ENCODE peak calls at places on chromosomes 7 and 10, in six cellular contexts. B is fibroblast of lung, D is PC-9, G is GM23248, U is OCI-LY7, R is HCT116. A is an unnamed sample.

GRCh38 chr10:31864834-31865518 is 63.7 kb downstream of the ARHGAP12 start:
- DNase-seq in B (peak), D (no peak), G (peak), U (no peak), R (no peak), A (no peak)

GRCh38 chr7:75711634-75712494 is 26.9 kb downstream of the HIP1 start:
- DNase-seq in B (peak), D (no peak), G (peak), U (peak), R (no peak), A (no peak)

GRCh38 chr7:137454169-137455166 is 110.9 kb upstream of the PTN start:
- DNase-seq in B (peak), D (peak), G (peak), U (peak), R (no peak), A (peak)

GRCh38 chr10:621981-622740 is 67.3 kb downstream of the DIP2C start:
- DNase-seq in B (no peak), D (no peak), G (no peak), U (no peak), R (no peak), A (no peak)

GRCh38 chr7:39507866-39508551 is 58.2 kb upstream of the YAE1 start:
- DNase-seq in B (peak), D (no peak), G (peak), U (no peak), R (no peak), A (no peak)

GRCh38 chr10:130984686-130985085 is 326.8 kb downstream of the TCERG1L start:
- DNase-seq in B (no peak), D (no peak), G (no peak), U (no peak), R (no peak), A (no peak)

GRCh38 chr7:109844362-109844761 is 1246.6 kb upstream of the LRRN3 start:
- DNase-seq in B (peak), D (no peak), G (peak), U (no peak), R (peak), A (no peak)

GRCh38 chr7:86776136-86776535 is 132.4 kb downstream of the GRM3 start:
- DNase-seq in B (no peak), D (no peak), G (no peak), U (no peak), R (no peak), A (no peak)

GRCh38 chr7:102978280-102978679 is 65.5 kb downstream of the LRRC17 start:
- DNase-seq in B (peak), D (peak), G (peak), U (no peak), R (peak), A (no peak)

GRCh38 chr10:35641430-35642015 is 573 bp downstream of the FZD8 start:
- DNase-seq in B (peak), D (no peak), G (peak), U (peak), R (no peak), A (no peak)

GRCh38 chr7:24576171-24577052 is 3.2 kb downstream of the PALS2 start:
- DNase-seq in B (peak), D (peak), G (peak), U (peak), R (peak), A (peak)

GRCh38 chr7:97845622-97846203 is 26.5 kb downstream of the ASNS start:
- DNase-seq in B (peak), D (no peak), G (peak), U (peak), R (peak), A (peak)

GRCh38 chr10:59011972-59012632 is 164.3 kb upstream of the PHYHIPL start:
- DNase-seq in B (no peak), D (no peak), G (no peak), U (no peak), R (no peak), A (no peak)

GRCh38 chr10:131032329-131033165 is 279.0 kb downstream of the TCERG1L start:
- DNase-seq in B (no peak), D (no peak), G (no peak), U (no peak), R (no peak), A (no peak)

GRCh38 chr7:157013101-157013500 is 2.6 kb upstream of the MNX1 start:
- DNase-seq in B (no peak), D (no peak), G (no peak), U (no peak), R (no peak), A (no peak)

GRCh38 chr7:28410628-28411578 is 1.4 kb upstream of the CREB5 start:
- DNase-seq in B (peak), D (no peak), G (peak), U (no peak), R (no peak), A (peak)

GRCh38 chr7:146937836-146938235 is 821.2 kb downstream of the CNTNAP2 start:
- DNase-seq in B (no peak), D (no peak), G (no peak), U (no peak), R (no peak), A (no peak)
- H3K4me2 ChIP-seq in B (no peak), D (no peak), G (no peak), U (no peak), R (no peak), A (no peak)

DNA sequence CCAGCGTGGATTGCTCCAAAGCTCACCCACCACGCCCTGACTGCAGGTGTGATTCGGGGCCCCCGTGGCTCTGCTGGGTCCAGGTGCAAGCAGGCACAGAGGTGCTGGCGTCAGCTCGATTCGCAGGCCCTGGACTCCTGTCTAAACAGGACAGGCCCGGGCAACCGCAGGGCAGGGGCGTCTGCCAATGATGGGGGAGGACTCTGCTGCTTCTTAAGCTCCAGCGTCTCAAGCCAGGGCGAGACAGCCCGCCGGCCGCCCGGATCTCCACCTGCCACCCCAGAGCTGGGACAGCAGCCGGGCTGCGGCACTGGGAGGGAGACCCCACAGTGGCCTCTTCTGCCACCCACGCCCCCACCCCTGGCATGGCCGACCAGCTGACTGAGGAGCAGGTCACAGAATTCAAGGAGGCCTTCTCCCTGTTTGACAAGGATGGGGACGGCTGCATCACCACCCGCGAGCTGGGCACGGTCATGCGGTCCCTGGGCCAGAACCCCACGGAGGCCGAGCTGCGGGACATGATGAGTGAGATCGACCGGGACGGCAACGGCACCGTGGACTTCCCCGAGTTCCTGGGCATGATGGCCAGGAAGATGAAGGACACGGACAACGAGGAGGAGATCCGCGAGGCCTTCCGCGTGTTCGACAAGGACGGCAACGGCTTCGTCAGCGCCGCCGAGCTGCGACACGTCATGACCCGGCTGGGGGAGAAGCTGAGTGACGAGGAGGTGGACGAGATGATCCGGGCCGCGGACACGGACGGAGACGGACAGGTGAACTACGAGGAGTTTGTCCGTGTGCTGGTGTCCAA is at the start of gene CALML3:
- DNase-seq in B (no peak), D (no peak), G (no peak), U (no peak), R (no peak), A (no peak)
- H3K4me2 ChIP-seq in B (no peak), D (no peak), G (no peak), U (no peak), R (no peak), A (no peak)

DNA sequence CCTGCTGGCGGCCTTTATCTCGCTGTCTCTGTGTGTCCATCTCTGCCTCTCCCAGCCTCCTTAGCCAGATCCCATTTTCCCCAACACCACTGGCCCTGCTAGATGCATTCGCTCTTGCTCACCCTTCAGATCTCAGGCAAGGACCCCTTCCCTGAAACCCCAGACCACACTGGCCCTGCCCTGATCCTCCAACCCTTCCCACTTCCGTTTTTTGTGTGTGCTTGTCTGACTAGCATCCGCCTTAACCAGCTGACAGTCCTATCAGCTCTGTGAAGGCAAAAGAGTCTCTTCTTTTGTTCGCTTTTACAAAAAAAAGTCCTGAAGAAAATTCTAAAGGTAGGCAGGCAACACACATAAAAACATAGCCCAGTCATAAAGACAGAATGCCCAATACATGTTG is 28.7 kb downstream of the CHST15 start:
- DNase-seq in B (no peak), D (no peak), G (no peak), U (peak), R (no peak), A (no peak)
- H3K4me2 ChIP-seq in B (no peak), D (no peak), G (no peak), U (peak), R (no peak), A (no peak)

GRCh38 chr7:100429637-100430449 is at the start of gene MEPCE:
- DNase-seq in B (peak), D (peak), G (peak), U (peak), R (peak), A (peak)
- H3K4me2 ChIP-seq in B (peak), D (peak), G (peak), U (peak), R (peak), A (peak)

GRCh38 chr10:77741746-77742145 is 104.1 kb upstream of the KCNMA1 start:
- DNase-seq in B (peak), D (no peak), G (peak), U (no peak), R (no peak), A (no peak)

GRCh38 chr10:77742172-77742571 is 104.6 kb upstream of the KCNMA1 start:
- DNase-seq in B (no peak), D (no peak), G (no peak), U (no peak), R (no peak), A (no peak)

GRCh38 chr10:77744249-77744648 is 106.6 kb upstream of the KCNMA1 start:
- DNase-seq in B (no peak), D (peak), G (peak), U (no peak), R (no peak), A (no peak)

DNA sequence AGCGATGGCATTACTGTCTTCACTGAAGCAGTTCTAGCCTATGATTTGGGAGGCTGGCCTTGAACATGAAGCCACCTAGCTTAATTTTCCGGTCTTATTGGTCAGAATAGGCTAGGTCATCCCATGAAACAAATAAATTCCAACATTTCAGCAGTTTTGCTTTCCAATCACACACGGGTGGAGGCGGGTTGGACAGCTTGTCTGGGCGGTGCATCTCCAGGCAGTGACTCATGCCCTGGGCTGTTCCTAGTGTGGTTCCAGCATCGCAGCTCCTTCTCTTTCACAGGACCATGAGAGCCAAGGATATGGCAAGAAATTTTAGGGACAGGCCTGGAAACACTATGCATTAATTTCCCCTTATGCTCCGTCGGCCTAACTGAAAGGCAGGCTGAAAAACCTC is 108.7 kb upstream of the KCNMA1 start:
- DNase-seq in B (peak), D (no peak), G (peak), U (no peak), R (no peak), A (no peak)
- H3K4me2 ChIP-seq in B (no peak), D (no peak), G (peak), U (no peak), R (no peak), A (no peak)

DNA sequence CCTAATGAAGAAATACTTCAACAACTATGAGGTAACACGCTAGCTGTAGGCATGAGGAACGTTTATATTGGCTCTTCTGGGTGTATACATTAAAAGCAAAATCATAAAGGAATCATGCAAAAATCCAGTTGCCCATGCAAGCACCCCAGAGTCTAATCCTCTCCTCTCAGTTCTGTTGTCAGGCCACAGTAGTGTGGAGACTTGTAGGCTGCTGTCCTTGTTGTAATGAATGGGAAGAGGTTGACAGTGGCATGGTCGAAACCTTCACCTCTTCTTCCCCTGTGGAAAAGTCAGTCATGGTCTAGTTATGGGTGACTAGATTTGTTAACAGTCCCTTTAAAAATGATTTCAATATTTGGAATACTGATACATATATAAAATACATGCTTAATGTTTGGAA is 121.3 kb downstream of the CNOT4 start:
- DNase-seq in B (no peak), D (no peak), G (no peak), U (no peak), R (no peak), A (no peak)
- H3K4me2 ChIP-seq in B (no peak), D (no peak), G (no peak), U (no peak), R (no peak), A (no peak)

GRCh38 chr10:16854623-16855022 is 37.4 kb upstream of the RSU1 start:
- DNase-seq in B (peak), D (peak), G (peak), U (no peak), R (no peak), A (no peak)

GRCh38 chr10:16856567-16856966 is 39.3 kb upstream of the RSU1 start:
- DNase-seq in B (peak), D (no peak), G (no peak), U (no peak), R (no peak), A (no peak)

GRCh38 chr10:16856092-16856491 is 38.9 kb upstream of the RSU1 start:
- DNase-seq in B (peak), D (no peak), G (no peak), U (no peak), R (no peak), A (no peak)

GRCh38 chr10:16853809-16854208 is 36.6 kb upstream of the RSU1 start:
- DNase-seq in B (no peak), D (no peak), G (no peak), U (no peak), R (no peak), A (no peak)

DNA sequence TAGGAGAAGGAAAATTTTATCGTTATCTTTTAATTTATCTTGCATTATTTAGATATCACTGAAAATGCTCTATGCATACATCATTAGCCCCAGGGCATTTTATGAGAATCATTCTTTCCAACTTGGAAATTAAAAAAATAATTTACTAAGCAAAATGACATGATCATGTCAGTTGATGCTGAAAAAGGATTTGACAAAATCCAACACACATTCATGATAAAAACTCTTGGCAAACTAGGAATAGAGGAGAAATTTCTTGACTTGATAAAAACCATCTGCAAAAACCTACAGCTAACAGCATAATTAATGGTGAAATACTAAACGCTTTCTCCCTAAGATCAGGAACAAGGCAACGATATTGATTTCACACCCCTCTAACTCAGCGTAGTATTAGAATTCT is 40.2 kb upstream of the RSU1 start:
- DNase-seq in B (no peak), D (no peak), G (no peak), U (no peak), R (no peak), A (no peak)
- H3K4me2 ChIP-seq in B (no peak), D (no peak), G (no peak), U (no peak), R (no peak), A (no peak)

GRCh38 chr10:14381475-14381874 is 50.8 kb upstream of the FRMD4A start:
- DNase-seq in B (no peak), D (no peak), G (no peak), U (no peak), R (no peak), A (no peak)

GRCh38 chr10:14383266-14383665 is 52.5 kb upstream of the FRMD4A start:
- DNase-seq in B (peak), D (no peak), G (peak), U (no peak), R (no peak), A (no peak)

GRCh38 chr10:14380746-14381145 is 50.0 kb upstream of the FRMD4A start:
- DNase-seq in B (no peak), D (no peak), G (no peak), U (no peak), R (no peak), A (no peak)

GRCh38 chr10:14382531-14382930 is 51.8 kb upstream of the FRMD4A start:
- DNase-seq in B (peak), D (no peak), G (no peak), U (no peak), R (no peak), A (no peak)

GRCh38 chr10:14382022-14382421 is 51.3 kb upstream of the FRMD4A start:
- DNase-seq in B (peak), D (no peak), G (no peak), U (no peak), R (no peak), A (no peak)
- H3K4me2 ChIP-seq in B (no peak), D (no peak), G (no peak), U (no peak), R (no peak), A (no peak)

GRCh38 chr7:2243483-2243840 is 1.4 kb downstream of the NUDT1 start:
- DNase-seq in B (peak), D (no peak), G (peak), U (no peak), R (no peak), A (no peak)

GRCh38 chr7:2241580-2242540 is at the start of the genes MRM2 and NUDT1:
- DNase-seq in B (peak), D (peak), G (peak), U (peak), R (peak), A (peak)

GRCh38 chr7:2245883-2246679 is 4.1 kb downstream of the NUDT1 start:
- DNase-seq in B (no peak), D (no peak), G (no peak), U (no peak), R (no peak), A (no peak)

GRCh38 chr7:2242541-2243482 is 786 bp downstream of the NUDT1 start:
- DNase-seq in B (peak), D (peak), G (peak), U (peak), R (no peak), A (no peak)

DNA sequence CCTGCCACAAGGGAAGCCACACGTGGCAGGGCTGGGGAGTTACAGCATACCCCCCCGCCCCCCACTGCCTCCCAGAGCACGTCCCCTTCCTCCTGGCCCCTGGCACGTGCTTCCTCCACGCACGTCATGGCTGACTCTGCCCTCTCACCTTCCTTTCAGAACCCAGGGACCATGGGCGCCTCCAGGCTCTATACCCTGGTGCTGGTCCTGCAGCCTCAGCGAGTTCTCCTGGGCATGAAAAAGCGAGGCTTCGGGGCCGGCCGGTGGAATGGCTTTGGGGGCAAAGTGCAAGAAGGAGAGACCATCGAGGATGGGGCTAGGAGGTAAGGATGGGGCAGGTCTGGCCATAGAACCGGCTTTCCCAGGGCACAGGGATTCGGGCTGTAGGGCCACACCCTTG is 2.4 kb downstream of the NUDT1 start:
- DNase-seq in B (no peak), D (no peak), G (no peak), U (no peak), R (no peak), A (no peak)
- H3K4me2 ChIP-seq in B (no peak), D (no peak), G (no peak), U (no peak), R (no peak), A (no peak)

GRCh38 chr7:36766451-36766850 is 42.2 kb upstream of the AOAH start:
- DNase-seq in B (no peak), D (no peak), G (no peak), U (no peak), R (no peak), A (no peak)

GRCh38 chr7:36762394-36762793 is 38.1 kb upstream of the AOAH start:
- DNase-seq in B (no peak), D (no peak), G (no peak), U (no peak), R (no peak), A (no peak)

GRCh38 chr7:36764929-36765328 is 40.6 kb upstream of the AOAH start:
- DNase-seq in B (peak), D (no peak), G (no peak), U (no peak), R (no peak), A (no peak)

GRCh38 chr7:36763084-36763807 is 39.0 kb upstream of the AOAH start:
- DNase-seq in B (peak), D (no peak), G (peak), U (no peak), R (no peak), A (no peak)

DNA sequence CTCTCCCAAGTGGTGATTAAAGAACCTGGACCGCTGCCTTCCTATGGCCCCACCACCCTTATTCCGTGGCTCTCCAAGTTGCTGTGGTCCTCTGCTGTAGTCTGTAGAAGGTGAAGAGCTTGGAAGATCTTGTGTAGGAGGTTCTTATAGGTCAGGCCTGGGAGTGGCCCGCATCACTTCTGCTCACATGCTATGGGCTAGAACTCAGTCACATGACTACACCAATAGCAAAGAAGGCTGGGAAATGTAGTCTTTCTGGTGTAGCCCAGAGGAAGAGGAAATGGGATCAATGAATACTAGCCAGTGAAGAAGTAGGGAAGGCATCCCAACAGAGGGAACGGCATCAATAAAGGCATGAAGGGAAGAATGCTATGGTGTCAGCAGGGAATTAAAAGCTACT is 41.3 kb upstream of the AOAH start:
- DNase-seq in B (no peak), D (no peak), G (no peak), U (no peak), R (peak), A (no peak)
- H3K4me2 ChIP-seq in B (no peak), D (no peak), G (no peak), U (no peak), R (no peak), A (no peak)